ENCODE peak calls at places on chromosomes 6 and 20, in four cellular contexts. One of them, this sample, is unnamed.

GRCh38 chr6:70764706-70765105 is 97.0 kb downstream of the SMAP1 start:
- DNase-seq in H1: no peak
- DNase-seq in SK-N-SH: no peak
- DNase-seq in GM12892: no peak
- DNase-seq in this sample: no peak

GRCh38 chr20:18587665-18588553 is at the start of gene DTD1:
- DNase-seq in H1: peak; percentile 99
- DNase-seq in SK-N-SH: peak; percentile 96
- DNase-seq in GM12892: peak; percentile 75
- DNase-seq in this sample: peak; percentile 79

GRCh38 chr6:3615391-3616380 is 135.8 kb downstream of the PXDC1 start:
- DNase-seq in H1: no peak
- DNase-seq in SK-N-SH: no peak
- DNase-seq in GM12892: no peak
- DNase-seq in this sample: no peak

GRCh38 chr6:1815827-1816452 is 206.2 kb downstream of the FOXC1 start:
- DNase-seq in H1: no peak
- DNase-seq in SK-N-SH: no peak
- DNase-seq in GM12892: no peak
- DNase-seq in this sample: no peak

GRCh38 chr6:155528982-155529453 is 73.4 kb upstream of the NOX3 start:
- DNase-seq in H1: no peak
- DNase-seq in SK-N-SH: no peak
- DNase-seq in GM12892: no peak
- DNase-seq in this sample: no peak

GRCh38 chr6:136822051-136822378 is 377 bp upstream of the PEX7 start:
- DNase-seq in H1: peak; percentile 48
- DNase-seq in SK-N-SH: no peak
- DNase-seq in GM12892: no peak
- DNase-seq in this sample: no peak

GRCh38 chr6:29977425-29977727 is 35.0 kb downstream of the HLA-A start:
- DNase-seq in H1: no peak
- DNase-seq in SK-N-SH: no peak
- DNase-seq in GM12892: no peak
- DNase-seq in this sample: no peak

GRCh38 chr6:3324262-3324942 is 65.7 kb downstream of the PSMG4 start:
- DNase-seq in H1: no peak
- DNase-seq in SK-N-SH: no peak
- DNase-seq in GM12892: no peak
- DNase-seq in this sample: peak; percentile 38

GRCh38 chr20:58003525-58003924 is 224.9 kb downstream of the ANKRD60 start:
- DNase-seq in H1: no peak
- DNase-seq in SK-N-SH: no peak
- DNase-seq in GM12892: no peak
- DNase-seq in this sample: no peak

GRCh38 chr6:104887350-104887749 is 27.6 kb upstream of the HACE1 start:
- DNase-seq in H1: no peak
- DNase-seq in SK-N-SH: no peak
- DNase-seq in GM12892: no peak
- DNase-seq in this sample: no peak

GRCh38 chr6:55913213-55914195 is 38.1 kb upstream of the BMP5 start:
- DNase-seq in H1: no peak
- DNase-seq in SK-N-SH: no peak
- DNase-seq in GM12892: no peak
- DNase-seq in this sample: no peak
- TF ChIP-seq TAF1 in H1: no peak
- TF ChIP-seq TAF1 in SK-N-SH: no peak
- TF ChIP-seq TAF1 in GM12892: no peak
- TF ChIP-seq TAF1 in this sample: no peak

GRCh38 chr6:159977242-159978214 is 8.6 kb downstream of the IGF2R start:
- DNase-seq in H1: no peak
- DNase-seq in SK-N-SH: no peak
- DNase-seq in GM12892: no peak
- DNase-seq in this sample: no peak
- TF ChIP-seq POLR2AphosphoS5 in H1: peak; percentile 57
- TF ChIP-seq POLR2AphosphoS5 in SK-N-SH: no peak
- TF ChIP-seq POLR2AphosphoS5 in GM12892: no peak
- TF ChIP-seq POLR2AphosphoS5 in this sample: no peak

GRCh38 chr20:2698912-2699311 is 6.3 kb downstream of the EBF4 start:
- DNase-seq in H1: peak; percentile 43
- DNase-seq in SK-N-SH: no peak
- DNase-seq in GM12892: no peak
- DNase-seq in this sample: no peak
- TF ChIP-seq TAF1 in H1: no peak
- TF ChIP-seq TAF1 in SK-N-SH: no peak
- TF ChIP-seq TAF1 in GM12892: no peak
- TF ChIP-seq TAF1 in this sample: no peak

GRCh38 chr6:116615937-116616756 is at the start of gene RSPH4A:
- DNase-seq in H1: peak; percentile 84
- DNase-seq in SK-N-SH: peak; percentile 82
- DNase-seq in GM12892: peak; percentile 55
- DNase-seq in this sample: peak; percentile 49
- TF ChIP-seq POLR2AphosphoS5 in H1: peak; percentile 96
- TF ChIP-seq POLR2AphosphoS5 in SK-N-SH: peak; percentile 88
- TF ChIP-seq POLR2AphosphoS5 in GM12892: no peak
- TF ChIP-seq POLR2AphosphoS5 in this sample: no peak

GRCh38 chr6:157159339-157159738 is 164.0 kb downstream of the TMEM242 start:
- DNase-seq in H1: no peak
- DNase-seq in SK-N-SH: no peak
- DNase-seq in GM12892: no peak
- DNase-seq in this sample: no peak
- TF ChIP-seq TAF1 in H1: no peak
- TF ChIP-seq TAF1 in SK-N-SH: no peak
- TF ChIP-seq TAF1 in GM12892: no peak
- TF ChIP-seq TAF1 in this sample: no peak

DNA sequence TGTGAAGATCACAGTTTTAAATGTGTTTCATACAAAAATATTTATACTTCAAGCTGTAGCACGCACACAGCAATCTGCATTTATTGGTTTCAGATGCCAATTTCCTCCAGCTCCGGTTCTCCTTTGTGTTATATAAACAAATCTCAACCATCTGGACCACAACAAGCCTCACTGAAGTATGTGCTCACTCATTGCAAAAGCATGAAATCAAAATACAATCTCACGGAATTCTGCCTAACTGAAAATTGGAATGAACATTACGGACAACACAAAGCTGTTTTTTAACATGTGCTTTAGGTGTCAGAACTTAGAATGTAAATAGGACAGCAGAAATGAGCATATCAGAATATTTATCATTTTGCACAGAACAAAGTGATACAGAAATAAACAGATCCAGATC is 38.0 kb downstream of the RCAN2 start:
- DNase-seq in H1: no peak
- DNase-seq in SK-N-SH: no peak
- DNase-seq in GM12892: no peak
- DNase-seq in this sample: no peak
- TF ChIP-seq POLR2AphosphoS5 in H1: no peak
- TF ChIP-seq POLR2AphosphoS5 in SK-N-SH: no peak
- TF ChIP-seq POLR2AphosphoS5 in GM12892: no peak
- TF ChIP-seq POLR2AphosphoS5 in this sample: no peak

DNA sequence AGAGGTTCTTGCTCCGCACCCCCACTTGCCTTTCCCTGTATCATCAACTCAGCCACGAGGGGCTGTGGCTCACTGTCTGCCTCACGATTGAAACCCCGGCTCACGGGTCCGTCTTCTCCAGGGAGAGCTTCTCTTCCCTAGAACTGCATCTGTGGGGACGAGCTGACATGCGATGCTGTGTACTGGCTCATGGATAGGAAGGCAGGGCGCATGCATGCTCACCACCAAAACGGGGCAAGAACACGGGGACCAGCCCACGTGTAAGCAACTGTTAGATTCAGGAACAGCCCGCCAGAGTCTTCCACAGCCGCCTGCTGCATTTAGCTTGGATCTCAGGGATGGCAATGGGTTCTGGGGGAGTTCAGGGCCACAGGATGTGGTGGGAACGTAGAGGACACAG is 275.9 kb upstream of the CDH4 start:
- DNase-seq in H1: no peak
- DNase-seq in SK-N-SH: no peak
- DNase-seq in GM12892: no peak
- DNase-seq in this sample: no peak
- TF ChIP-seq TAF1 in H1: no peak
- TF ChIP-seq TAF1 in SK-N-SH: no peak
- TF ChIP-seq TAF1 in GM12892: no peak
- TF ChIP-seq TAF1 in this sample: no peak

DNA sequence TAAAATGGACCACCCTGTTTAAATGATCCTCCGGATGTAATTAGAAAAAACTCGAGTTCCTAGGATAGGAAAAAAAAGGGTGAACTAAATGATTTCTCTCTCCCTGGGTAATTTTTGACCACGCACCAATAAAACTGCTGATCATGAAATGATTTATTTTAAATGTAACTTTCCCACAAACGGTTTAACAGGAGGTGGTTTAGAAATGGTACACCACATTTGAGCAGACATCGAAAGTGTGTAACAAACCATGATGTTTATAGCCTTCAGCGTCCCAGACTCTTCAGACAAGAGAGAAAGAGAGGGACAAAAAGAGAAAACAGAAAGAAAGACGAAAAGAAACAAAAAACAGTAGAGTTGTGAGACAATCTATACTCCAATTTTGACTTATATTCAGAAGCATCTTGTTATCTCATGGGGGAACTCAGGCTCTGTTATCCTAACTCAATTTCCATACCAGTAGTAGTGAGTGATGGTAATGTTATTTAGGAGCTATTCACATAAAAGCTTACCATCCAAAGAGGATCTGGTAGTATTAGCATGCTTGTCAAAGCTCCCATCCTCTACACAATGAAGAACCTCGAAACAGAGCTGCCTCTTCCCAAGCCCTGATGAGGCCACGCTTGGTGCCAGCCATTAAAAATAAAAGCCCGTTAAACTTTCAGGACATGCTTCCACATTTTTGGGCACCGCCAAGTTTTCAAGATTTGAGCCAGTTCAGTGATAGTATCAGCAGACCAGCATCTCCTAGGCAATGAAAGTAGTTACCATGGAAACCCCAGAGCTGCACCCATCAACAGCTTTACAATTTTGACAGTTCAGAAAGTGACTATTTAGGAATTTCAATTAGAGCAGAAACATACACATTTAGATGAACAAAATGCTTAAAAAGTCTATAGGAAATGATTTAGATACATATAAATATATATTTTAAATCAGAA is 173.1 kb downstream of the CD83 start:
- DNase-seq in H1: no peak
- DNase-seq in SK-N-SH: no peak
- DNase-seq in GM12892: no peak
- DNase-seq in this sample: no peak
- TF ChIP-seq POLR2AphosphoS5 in H1: no peak
- TF ChIP-seq POLR2AphosphoS5 in SK-N-SH: no peak
- TF ChIP-seq POLR2AphosphoS5 in GM12892: no peak
- TF ChIP-seq POLR2AphosphoS5 in this sample: no peak